ENCODE peak calls at places on chromosomes 4 and X, in seven cellular contexts. H is mesendoderm, I is mesenchymal stem cell, T is IMR-90, E is trophoblast cell, J is neuronal stem cell, Z is H1. B is an unnamed sample.

GRCh38 chrX:154398668-154399526 is 720 bp downstream of the RPL10 start:
- DNase-seq in J (no peak), E (peak), T (peak), Z (peak), H (peak), I (peak), B (peak)

GRCh38 chrX:50211510-50211909 is 6.9 kb downstream of the CCNB3 start:
- DNase-seq in J (no peak), H (peak), I (no peak), Z (no peak), E (peak), T (peak), B (peak)

GRCh38 chrX:123830309-123830708 is 29.5 kb upstream of the XIAP start:
- DNase-seq in Z (no peak), J (no peak), E (peak), H (no peak), I (no peak), T (no peak), B (no peak)

GRCh38 chr4:4594531-4594930 is 52.7 kb upstream of the STX18 start:
- DNase-seq in Z (no peak), E (no peak), H (no peak), J (no peak), I (no peak), T (no peak), B (no peak)

GRCh38 chr4:129550281-129550785 is 454.4 kb downstream of the C4orf33 start:
- DNase-seq in I (no peak), Z (no peak), T (no peak), J (no peak), H (no peak), E (no peak), B (no peak)

GRCh38 chr4:100649478-100649877 is 131.7 kb upstream of the EMCN start:
- DNase-seq in T (no peak), J (no peak), E (peak), Z (no peak), I (peak), H (peak), B (no peak)

GRCh38 chrX:74180716-74181115 is 123.3 kb upstream of the ZCCHC13 start:
- DNase-seq in Z (no peak), I (no peak), E (peak), T (no peak), H (no peak), J (no peak), B (no peak)

GRCh38 chrX:109830704-109831206 is 97.7 kb upstream of the ACSL4 start:
- DNase-seq in T (peak), J (no peak), H (no peak), E (peak), Z (no peak), I (peak), B (no peak)

GRCh38 chr4:76601791-76602190 is 166.8 kb downstream of the SHROOM3 start:
- DNase-seq in E (peak), I (peak), T (peak), H (no peak), Z (no peak), J (no peak), B (no peak)

GRCh38 chr4:40536032-40536431 is 93.6 kb downstream of the RBM47 start:
- DNase-seq in J (no peak), H (no peak), E (no peak), T (no peak), Z (no peak), I (no peak), B (no peak)

GRCh38 chr4:185535818-185536729 is 767 bp upstream of the PDLIM3 start:
- DNase-seq in T (no peak), Z (no peak), H (no peak), I (peak), E (peak), J (no peak), B (no peak)

GRCh38 chrX:39705299-39705698 is 392.5 kb downstream of the BCOR start:
- DNase-seq in Z (no peak), I (peak), E (peak), H (peak), T (peak), J (no peak), B (no peak)

DNA sequence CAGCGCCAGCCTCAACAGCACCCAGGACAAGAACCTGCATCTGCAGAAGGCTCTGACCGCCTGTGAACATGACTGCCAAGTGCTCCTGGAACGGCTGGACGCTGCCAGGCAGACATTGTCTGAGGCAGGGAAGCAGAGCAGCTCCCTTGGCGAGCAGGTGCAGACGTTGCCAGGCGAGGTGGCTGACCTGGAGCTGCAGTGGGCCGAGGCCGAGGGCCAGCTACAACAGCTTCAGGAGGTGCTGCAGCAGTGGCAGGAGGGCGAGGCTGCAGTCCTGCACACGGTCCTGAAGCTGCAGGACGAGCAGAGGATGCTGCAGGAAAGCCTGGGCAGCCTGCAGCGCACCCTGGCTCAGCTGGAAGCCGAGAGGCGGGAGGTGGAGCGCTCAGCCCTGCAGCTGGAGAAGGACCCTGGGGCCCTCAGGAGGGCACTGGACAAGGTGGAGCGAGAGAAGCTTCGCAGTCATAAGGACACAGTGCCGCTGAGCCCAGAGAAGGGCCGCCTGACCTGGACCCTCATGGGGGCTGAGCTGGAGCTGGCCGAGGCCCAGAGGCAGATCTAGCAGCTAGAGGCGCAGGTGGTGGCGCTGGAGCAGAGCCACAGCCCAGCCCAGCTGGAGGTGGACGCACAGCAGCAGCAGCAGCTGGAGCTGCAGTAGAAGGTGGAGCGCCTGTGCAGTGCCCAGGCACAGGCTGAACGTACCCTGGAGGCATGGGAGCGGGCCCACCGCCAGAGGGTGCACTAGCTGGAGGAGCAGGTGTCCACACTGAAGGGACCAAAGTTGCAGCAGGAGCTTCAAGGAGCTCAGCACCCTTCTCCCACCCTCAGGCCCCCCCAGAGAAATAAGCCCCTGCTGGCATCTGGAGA is 16.4 kb downstream of the SMIM10L2A start:
- DNase-seq in E (no peak), T (no peak), J (no peak), I (no peak), Z (no peak), H (peak), B (no peak)
- H3K23ac ChIP-seq in E (no peak), T (no peak), J (peak), I (no peak), Z (no peak), H (no peak), B (no peak)

DNA sequence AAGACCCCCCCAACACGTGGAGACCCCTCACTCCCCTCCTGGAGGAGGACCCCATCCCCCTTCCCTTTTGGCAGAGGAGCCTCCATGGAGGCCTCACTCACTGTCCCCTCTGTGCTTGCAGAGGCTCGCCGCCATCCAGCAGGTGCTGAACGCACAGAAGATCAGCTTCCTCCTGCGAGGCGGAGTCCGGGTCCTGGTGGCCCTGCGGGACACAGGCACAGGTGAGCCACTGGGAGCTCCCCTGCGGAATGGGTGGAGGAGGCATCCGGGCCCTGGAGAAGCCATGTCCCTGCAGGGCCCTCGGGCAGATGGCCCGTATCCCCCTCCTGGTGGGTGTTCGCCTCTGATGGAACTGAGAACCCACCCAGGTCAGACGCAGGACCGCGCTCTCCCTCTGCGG is 206.5 kb downstream of the AFAP1 start:
- DNase-seq in H (no peak), E (peak), I (no peak), J (no peak), Z (no peak), T (no peak), B (no peak)
- H2BK5ac ChIP-seq in H (no peak), E (no peak), I (no peak), J (no peak), Z (no peak), T (no peak), B (no peak)

DNA sequence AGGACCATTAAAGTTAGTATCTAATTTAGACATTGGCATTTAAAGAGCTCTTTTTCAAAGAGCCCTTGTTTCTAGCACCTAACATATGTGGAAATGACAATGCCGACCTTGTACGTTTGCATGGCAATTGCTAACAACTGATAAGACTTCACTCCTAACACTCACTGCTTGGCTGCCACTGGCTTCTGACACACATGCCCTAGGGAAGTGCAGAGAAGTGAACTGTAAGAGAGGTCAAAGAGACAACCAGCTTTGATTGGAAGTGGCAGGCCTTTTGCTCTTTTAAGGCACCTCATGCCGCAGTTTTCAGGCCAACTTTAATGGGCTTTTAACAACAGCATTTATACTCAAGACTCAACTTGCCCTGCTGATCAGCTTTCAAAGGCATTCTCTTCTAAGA is 158.4 kb downstream of the RAB28 start:
- DNase-seq in T (no peak), I (no peak), J (no peak), Z (no peak), H (peak), E (no peak), B (no peak)
- H3K23ac ChIP-seq in T (no peak), I (no peak), J (no peak), Z (no peak), H (no peak), E (no peak), B (no peak)

GRCh38 chrX:111483876-111484275 is 27.6 kb upstream of the SERTM2 start:
- DNase-seq in J (no peak), Z (no peak), H (no peak), E (peak), I (no peak), T (no peak), B (no peak)
- H2BK5ac ChIP-seq in J (no peak), Z (no peak), H (no peak), E (no peak), I (no peak), T (no peak), B (no peak)

GRCh38 chr4:16294455-16294854 is 68.2 kb upstream of the TAPT1 start:
- DNase-seq in T (peak), H (no peak), E (peak), J (no peak), I (peak), Z (no peak), B (no peak)

GRCh38 chr4:16284050-16284449 is 57.8 kb upstream of the TAPT1 start:
- DNase-seq in I (no peak), T (no peak), H (no peak), E (no peak), J (no peak), Z (no peak), B (no peak)

GRCh38 chr4:16290681-16291420 is 64.6 kb upstream of the TAPT1 start:
- DNase-seq in H (no peak), E (no peak), J (no peak), T (no peak), Z (no peak), I (peak), B (no peak)

GRCh38 chr4:16293205-16293860 is 67.1 kb upstream of the TAPT1 start:
- DNase-seq in E (no peak), H (peak), T (no peak), I (no peak), Z (no peak), J (no peak), B (no peak)

DNA sequence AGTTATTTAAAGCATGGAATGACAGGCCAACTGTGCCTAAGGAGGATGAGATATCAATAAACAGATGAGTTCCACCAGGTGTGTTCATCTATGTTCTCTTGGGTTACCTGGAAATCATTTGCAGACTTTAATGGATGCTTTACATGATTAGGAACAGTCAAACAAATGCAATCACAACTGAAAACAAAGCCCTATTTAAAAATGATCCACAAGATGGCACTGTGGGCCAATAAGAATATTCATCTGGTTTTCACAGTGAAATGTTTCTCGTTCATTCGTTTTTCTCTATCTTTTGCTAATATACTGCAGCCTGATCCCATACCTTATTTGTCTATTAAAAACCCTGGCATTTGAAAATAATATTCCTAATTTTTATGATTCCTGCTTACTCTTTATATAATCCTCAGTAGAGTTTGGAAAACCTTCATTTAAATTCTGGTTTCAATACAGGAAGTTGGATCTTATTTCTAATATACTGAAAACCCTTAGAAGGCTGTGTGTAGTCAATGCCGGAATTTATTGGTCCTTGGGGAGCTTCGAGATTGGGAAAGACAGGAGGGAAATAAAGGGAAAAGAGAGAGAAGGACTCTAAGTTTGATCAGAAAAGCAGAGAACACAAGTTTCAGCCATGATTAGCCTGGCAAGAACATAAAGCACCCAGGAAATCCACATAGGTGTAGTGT is 63.7 kb upstream of the TAPT1 start:
- DNase-seq in J (peak), E (peak), H (peak), I (peak), T (peak), Z (no peak), B (no peak)
- H3K23ac ChIP-seq in J (no peak), E (no peak), H (no peak), I (no peak), T (no peak), Z (no peak), B (no peak)

DNA sequence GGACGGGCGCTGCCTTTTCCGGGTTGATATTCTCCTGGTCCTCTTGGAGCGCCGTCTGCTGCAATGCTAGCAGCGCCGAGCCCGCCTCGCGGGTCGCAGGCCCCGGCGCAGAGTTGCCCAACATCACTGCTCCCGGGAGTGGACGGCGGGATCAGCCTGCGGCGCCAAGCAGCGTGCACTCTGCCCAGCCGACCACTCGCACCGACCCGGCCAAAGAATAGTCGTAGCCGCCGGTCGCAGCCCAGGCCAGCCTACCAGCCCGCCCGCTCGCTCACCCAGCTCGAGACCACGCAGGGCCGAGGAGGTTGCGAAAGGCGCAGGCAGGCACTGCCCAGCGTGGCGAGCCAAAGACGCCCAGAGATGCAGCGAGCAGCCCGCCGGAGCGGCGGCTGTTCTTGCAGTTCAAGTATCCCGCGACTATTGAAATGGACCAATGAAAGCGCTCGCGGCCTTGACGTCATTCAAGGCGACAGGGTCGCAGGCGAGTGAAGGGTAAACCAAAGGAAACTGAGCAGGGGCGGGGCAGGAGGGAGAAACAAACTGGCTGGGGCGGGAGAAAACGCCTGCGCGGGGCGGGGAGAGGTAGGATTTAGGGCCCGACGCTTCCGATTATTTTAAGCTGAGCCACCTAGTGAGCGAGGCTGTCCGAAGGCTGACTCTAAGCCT is at the start of gene CCNA2:
- DNase-seq in Z (peak), E (peak), T (peak), I (peak), J (peak), H (peak), B (peak)
- H2BK5ac ChIP-seq in Z (peak), E (peak), T (peak), I (no peak), J (peak), H (peak), B (no peak)